ENCODE peak calls at places on chromosome 12, in four cellular contexts. B is IMR-90, N is small intestine, Q is body of pancreas. C is an unnamed sample.

GRCh38 chr12:132529899-132530298 is 39.9 kb downstream of the FBRSL1 start:
- DNase-seq in B (no peak), N (no peak), Q (no peak), C (no peak)

GRCh38 chr12:111893287-111893686 is 51.3 kb downstream of the MAPKAPK5 start:
- DNase-seq in B (peak; percentile 49), N (no peak), Q (no peak), C (no peak)

GRCh38 chr12:26044007-26044394 is 80.8 kb downstream of the BHLHE41 start:
- DNase-seq in B (peak; percentile 51), N (no peak), Q (no peak), C (no peak)

GRCh38 chr12:94089891-94090290 is 58.5 kb upstream of the PLXNC1 start:
- DNase-seq in B (peak; percentile 58), N (no peak), Q (no peak), C (peak; percentile 86)

GRCh38 chr12:15227004-15227679 is 5.9 kb upstream of the RERG start:
- DNase-seq in B (peak; percentile 33), N (peak; percentile 39), Q (peak; percentile 70), C (peak; percentile 7)

GRCh38 chr12:58314610-58315009 is 373.2 kb downstream of the ATP23 start:
- DNase-seq in B (peak; percentile 72), N (no peak), Q (no peak), C (peak; percentile 29)

GRCh38 chr12:115597157-115597712 is 680.3 kb downstream of the MED13L start:
- DNase-seq in B (peak; percentile 35), N (no peak), Q (no peak), C (peak; percentile 31)

GRCh38 chr12:112116232-112117060 is 7.9 kb upstream of the NAA25 start:
- DNase-seq in B (peak; percentile 61), N (peak; percentile 78), Q (peak; percentile 85), C (no peak)

GRCh38 chr12:114476159-114476558 is 70.2 kb upstream of the TBX5 start:
- DNase-seq in B (peak; percentile 66), N (no peak), Q (no peak), C (no peak)

GRCh38 chr12:67035121-67035520 is 234.0 kb upstream of the CAND1 start:
- DNase-seq in B (no peak), N (no peak), Q (no peak), C (no peak)

DNA sequence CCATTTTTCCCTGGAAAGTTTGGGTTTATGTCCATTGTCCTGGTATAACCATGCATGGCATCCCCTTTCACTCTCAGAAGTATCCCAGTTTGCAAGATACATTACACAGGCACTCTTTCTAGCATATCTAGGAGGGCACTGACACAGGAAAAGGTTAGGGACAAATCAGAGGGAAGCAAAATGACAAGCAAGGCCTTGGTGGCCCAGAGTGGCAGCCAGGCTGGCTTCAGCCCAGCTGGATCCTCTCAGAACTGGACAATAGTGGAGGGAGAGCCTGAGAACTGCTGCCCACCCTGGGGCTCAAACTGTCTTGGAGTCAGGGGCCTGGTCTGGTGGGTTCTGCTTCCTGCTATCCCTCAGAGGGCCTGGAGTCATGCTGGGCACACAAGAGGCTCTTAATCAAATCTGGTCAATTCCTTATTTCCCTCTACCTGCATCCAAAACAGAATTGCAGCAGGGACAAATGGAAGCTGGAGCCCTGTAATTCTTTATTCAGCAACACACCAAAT is 2.6 kb downstream of the VDR start:
- DNase-seq in B (no peak), N (peak; percentile 33), Q (no peak), C (no peak)
- H3K4me3 ChIP-seq in B (no peak overlapping the region), N (peak overlapping the region; percentile 18), Q (no peak overlapping the region), C (no peak overlapping the region)

DNA sequence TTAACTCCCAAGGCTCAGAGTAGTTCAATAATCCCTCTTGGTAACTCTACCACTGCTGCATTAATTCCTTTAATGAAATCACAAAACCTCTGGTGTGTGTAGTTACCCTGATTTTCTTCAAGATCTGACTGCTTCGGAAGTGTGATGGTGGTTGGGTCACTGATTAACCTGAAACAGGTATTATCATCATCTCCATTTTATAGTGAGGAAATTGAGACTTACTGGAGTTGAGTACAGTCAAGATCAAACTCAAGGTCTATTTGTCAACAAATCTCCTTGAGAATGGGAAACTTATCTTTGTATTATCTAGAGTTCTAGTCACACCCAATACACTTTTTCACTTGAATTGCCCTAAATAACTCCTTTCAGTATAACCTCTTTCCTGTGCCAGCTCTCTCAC is 233.5 kb downstream of the BTG1 start:
- DNase-seq in B (no peak), N (no peak), Q (no peak), C (no peak)
- H3K4me3 ChIP-seq in B (no peak overlapping the region), N (no peak overlapping the region), Q (no peak overlapping the region), C (no peak overlapping the region)

GRCh38 chr12:122412851-122413433 is 9.5 kb downstream of the CLIP1 start:
- DNase-seq in B (no peak), N (no peak), Q (no peak), C (no peak)
- H3K4me3 ChIP-seq in B (no peak overlapping the region), N (no peak overlapping the region), Q (no peak overlapping the region), C (no peak overlapping the region)

GRCh38 chr12:1661553-1662335 is 29.1 kb upstream of the ADIPOR2 start:
- DNase-seq in B (peak; percentile 82), N (peak; percentile 97), Q (peak; percentile 98), C (peak; percentile 52)
- H3K4me3 ChIP-seq in B (peak overlapping the region; percentile 45), N (peak overlapping the region; percentile 25), Q (no peak overlapping the region), C (peak overlapping the region; percentile 58)

DNA sequence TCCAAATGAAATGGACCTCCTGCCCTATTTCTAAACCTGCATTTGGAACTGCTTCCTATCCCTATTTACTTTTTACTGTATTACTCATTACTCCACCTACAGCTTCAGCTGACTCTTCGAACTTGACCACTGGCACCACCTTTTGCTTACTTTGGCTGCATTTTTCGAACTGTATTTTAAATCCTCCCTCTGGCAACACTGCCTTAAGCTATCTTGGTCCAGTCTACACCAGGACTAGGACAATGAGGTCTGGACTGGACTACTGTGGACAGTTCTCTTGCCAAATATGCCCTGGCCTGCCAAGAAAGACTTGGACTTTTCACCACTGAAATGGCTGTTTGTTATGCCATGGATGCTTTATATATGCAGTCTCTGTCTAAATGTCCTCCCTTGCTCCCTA is 328.1 kb downstream of the BTG1 start:
- DNase-seq in B (no peak), N (no peak), Q (peak; percentile 17), C (no peak)
- H3K4me3 ChIP-seq in B (no peak overlapping the region), N (no peak overlapping the region), Q (no peak overlapping the region), C (no peak overlapping the region)

GRCh38 chr12:56257071-56257470 is 1.1 kb downstream of the ANKRD52 start:
- DNase-seq in B (no peak), N (no peak), Q (no peak), C (no peak)

GRCh38 chr12:56258068-56258819 is at the start of gene ANKRD52:
- DNase-seq in B (peak; percentile 71), N (peak; percentile 75), Q (peak; percentile 83), C (peak; percentile 37)

GRCh38 chr12:56255671-56256070 is 2.5 kb downstream of the ANKRD52 start:
- DNase-seq in B (no peak), N (no peak), Q (no peak), C (no peak)

GRCh38 chr12:56257491-56258067 is 605 bp downstream of the ANKRD52 start:
- DNase-seq in B (peak; percentile 11), N (peak; percentile 37), Q (peak; percentile 53), C (no peak)

DNA sequence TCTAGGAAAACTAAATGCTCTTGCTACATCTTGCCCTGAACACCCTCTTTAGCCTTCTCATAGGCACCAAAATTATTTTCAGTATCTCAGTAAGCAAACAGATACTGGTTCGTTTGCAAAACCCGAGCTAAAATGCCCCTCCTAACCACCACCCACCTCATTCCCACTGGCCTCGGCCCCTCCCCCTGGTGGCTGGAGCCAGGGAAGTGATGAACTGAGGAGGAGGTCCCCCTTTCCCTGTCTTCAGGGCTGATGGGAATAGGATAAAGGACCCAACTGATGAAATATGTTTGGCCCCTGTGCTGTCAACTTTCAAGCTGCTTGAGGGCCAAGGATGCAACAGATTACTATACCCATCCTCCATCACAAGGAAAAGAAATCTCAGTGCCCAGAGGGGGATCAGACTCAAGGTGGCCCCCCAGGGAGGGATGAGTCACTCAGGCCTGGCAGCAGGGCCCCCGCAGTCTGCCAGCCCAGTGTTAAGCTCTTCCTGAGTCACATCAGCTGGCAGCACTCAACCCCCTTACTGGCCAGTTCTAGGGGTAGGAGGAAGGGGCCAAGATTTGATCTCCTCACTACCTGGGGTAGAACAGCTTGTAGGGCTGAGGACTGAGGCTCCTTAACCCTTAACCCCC is 1.7 kb downstream of the ANKRD52 start:
- DNase-seq in B (peak; percentile 46), N (no peak), Q (no peak), C (no peak)
- H3K4me3 ChIP-seq in B (peak overlapping the region; percentile 94), N (no peak overlapping the region), Q (no peak overlapping the region), C (peak overlapping the region; percentile 77)